ENCODE peak calls at places on chromosomes 7 and 10, in six cellular contexts. F is activated naive CD8-positive, alpha-beta T cell treated with anti-CD3 and anti-CD28 coated beads for 36 hours; R is GM04503; K is HT-29; W is AG09319; D is activated CD8-positive, alpha-beta memory T cell treated with anti-CD3 and anti-CD28 coated beads, Interleukin-2, amount 50 U/mL, for 4 hours. X is an unnamed sample.

GRCh38 chr7:32119790-32120196 is 49.6 kb upstream of the PDE1C start:
- DNase-seq in R (no peak), K (no peak), W (no peak), F (no peak), D (no peak), X (no peak)

GRCh38 chr10:79483299-79483698 is 29.0 kb upstream of the EIF5AL1 start:
- DNase-seq in D (no peak), F (no peak), R (no peak), K (no peak), W (no peak), X (no peak)

GRCh38 chr10:119149157-119149556 is 16.4 kb downstream of the SFXN4 start:
- DNase-seq in F (no peak), D (no peak), W (no peak), K (no peak), R (no peak), X (no peak)

GRCh38 chr7:191105-192034 is 1.0 kb upstream of the FAM20C start:
- DNase-seq in D (no peak), F (no peak), R (peak; percentile 57), K (no peak), W (peak; percentile 61), X (peak; percentile 85)

GRCh38 chr10:79454259-79454658 is 8.8 kb upstream of the ZCCHC24 start:
- DNase-seq in K (no peak), W (peak; percentile 75), D (no peak), F (no peak), R (peak; percentile 80), X (no peak)

GRCh38 chr10:71597821-71598498 is 121.6 kb downstream of the C10orf105 start:
- DNase-seq in R (no peak), W (no peak), F (no peak), K (no peak), D (no peak), X (no peak)

GRCh38 chr7:121167971-121168370 is 160.8 kb upstream of the WNT16 start:
- DNase-seq in K (no peak), F (no peak), D (no peak), W (no peak), R (no peak), X (no peak)

GRCh38 chr7:123624527-123625183 is 23.0 kb downstream of the ASB15 start:
- DNase-seq in K (peak; percentile 89), W (no peak), R (no peak), F (peak; percentile 59), D (peak; percentile 64), X (no peak)

GRCh38 chr10:31319602-31320178 is 674 bp downstream of the ZEB1 start:
- DNase-seq in D (no peak), R (no peak), K (no peak), F (no peak), W (no peak), X (no peak)

GRCh38 chr10:54914049-54914448 is 113.0 kb upstream of the PCDH15 start:
- DNase-seq in R (no peak), K (no peak), D (no peak), F (no peak), W (no peak), X (no peak)

GRCh38 chr7:64314493-64315020 is 796 bp downstream of the ZNF736 start:
- DNase-seq in D (no peak), W (no peak), F (peak; percentile 12), R (no peak), K (no peak), X (no peak)

GRCh38 chr7:88789480-88790064 is 6.0 kb downstream of the TEX47 start:
- DNase-seq in K (peak; percentile 85), R (no peak), F (no peak), W (no peak), D (no peak), X (no peak)

GRCh38 chr10:31072453-31072852 is 40.8 kb upstream of the ZNF438 start:
- DNase-seq in W (no peak), R (no peak), D (no peak), K (no peak), F (no peak), X (no peak)

X was measured in brain pericyte.